ENCODE peak calls at places on chromosomes 11 and 22, in nine cellular contexts. C, W, I, U, S, T, K, Y and Q are unnamed samples.

GRCh38 chr22:49016909-49017768 is 810.5 kb downstream of the BRD1 start:
- DNase-seq in K (no peak), U (no peak), Y (no peak), T (no peak), C (no peak), I (peak; percentile 0), S (no peak), W (no peak), Q (no peak)

GRCh38 chr22:18024956-18025720 is 777 bp upstream of the MICAL3 start:
- DNase-seq in U (no peak), Y (no peak), C (no peak), K (no peak), T (no peak), W (no peak), I (no peak), S (no peak), Q (no peak)

GRCh38 chr22:38942702-38943101 is 14.7 kb upstream of the APOBEC3A start:
- DNase-seq in U (no peak), W (no peak), T (no peak), I (no peak), S (no peak), K (no peak), Y (no peak), C (no peak), Q (no peak)

GRCh38 chr11:4881860-4882500 is at the start of gene OR51T1:
- DNase-seq in I (no peak), Y (no peak), K (no peak), W (peak; percentile 20), C (no peak), T (no peak), U (no peak), S (no peak), Q (no peak)

GRCh38 chr22:25472382-25472781 is 92.1 kb upstream of the GRK3 start:
- DNase-seq in C (no peak), Y (no peak), S (no peak), I (no peak), T (no peak), K (no peak), U (no peak), W (no peak), Q (no peak)

GRCh38 chr11:109026891-109027489 is 362.1 kb downstream of the DDX10 start:
- DNase-seq in Y (no peak), T (no peak), W (peak; percentile 34), I (no peak), S (no peak), C (no peak), U (no peak), K (no peak), Q (no peak)

GRCh38 chr11:77619576-77620198 is 17.9 kb downstream of the CLNS1A start:
- DNase-seq in S (no peak), C (no peak), I (peak; percentile 92), K (no peak), T (peak; percentile 59), Y (peak; percentile 57), U (peak; percentile 11), W (peak; percentile 19), Q (peak; percentile 50)

GRCh38 chr11:48081151-48082010 is 101.0 kb downstream of the PTPRJ start:
- DNase-seq in W (peak; percentile 88), Y (peak; percentile 85), I (no peak), S (no peak), T (peak; percentile 81), C (peak; percentile 53), U (no peak), K (peak; percentile 51), Q (no peak)

GRCh38 chr22:22745225-22746060 is 101.0 kb downstream of the GGTLC2 start:
- DNase-seq in U (no peak), I (peak; percentile 70), K (no peak), Y (no peak), S (peak; percentile 23), W (no peak), C (peak; percentile 58), T (peak; percentile 45), Q (peak; percentile 54)

GRCh38 chr11:81036168-81036870 is 1595.5 kb upstream of the TENM4 start:
- DNase-seq in T (no peak), S (no peak), W (no peak), Y (no peak), U (no peak), C (no peak), I (no peak), K (no peak), Q (no peak)

GRCh38 chr11:61838501-61838900 is 10.4 kb downstream of the FADS2 start:
- DNase-seq in W (no peak), K (no peak), Y (no peak), C (no peak), T (no peak), S (no peak), U (no peak), I (no peak), Q (no peak)

GRCh38 chr22:47606426-47606825 is 844.0 kb downstream of the TBC1D22A start:
- DNase-seq in I (no peak), S (no peak), K (no peak), C (no peak), W (no peak), U (no peak), Y (no peak), T (no peak), Q (no peak)
- H3K27me3 ChIP-seq in I (no peaks in the 10 kb centered on the region), S (no peaks in the 10 kb centered on the region), K (peaks cover 4% of the 10 kb centered on the region), C (no peaks in the 10 kb centered on the region), W (no peaks in the 10 kb centered on the region), U (no peaks in the 10 kb centered on the region), Y (no peaks in the 10 kb centered on the region), T (no peaks in the 10 kb centered on the region), Q (no peaks in the 10 kb centered on the region)

DNA sequence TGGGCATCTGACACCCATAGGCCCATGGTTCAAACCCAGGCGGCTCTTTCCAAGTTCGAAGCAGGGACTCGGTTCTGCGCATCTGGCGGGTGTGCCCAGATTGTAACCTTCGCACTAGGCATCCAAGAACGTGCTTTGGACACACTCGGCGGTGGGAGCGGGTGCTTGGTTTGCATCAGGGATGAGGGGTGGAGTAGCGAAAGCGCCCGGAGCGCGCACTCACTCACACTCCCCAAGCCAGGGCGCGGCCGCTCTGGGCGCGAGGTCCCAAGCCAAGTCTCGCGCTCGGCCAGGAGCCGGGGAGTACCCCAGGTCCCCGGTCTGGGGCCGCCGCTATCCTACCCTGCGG is 243 bp upstream of the SYT9 start:
- DNase-seq in C (no peak), Y (peak; percentile 2), T (no peak), W (no peak), U (no peak), K (no peak), I (no peak), S (no peak), Q (no peak)
- H3K27me3 ChIP-seq in C (no peaks in the 10 kb centered on the region), Y (peaks cover 46% of the 10 kb centered on the region), T (peaks cover 52% of the 10 kb centered on the region), W (peaks cover 18% of the 10 kb centered on the region), U (peaks cover 12% of the 10 kb centered on the region), K (no peaks in the 10 kb centered on the region), I (peaks cover 57% of the 10 kb centered on the region), S (peaks cover 15% of the 10 kb centered on the region), Q (peaks cover 4% of the 10 kb centered on the region)

GRCh38 chr11:66708701-66709100 is 20.3 kb downstream of the SPTBN2 start:
- DNase-seq in Y (no peak), T (no peak), K (no peak), I (no peak), S (no peak), W (no peak), C (no peak), U (no peak), Q (no peak)
- H3K27me3 ChIP-seq in Y (no peaks in the 10 kb centered on the region), T (no peaks in the 10 kb centered on the region), K (no peaks in the 10 kb centered on the region), I (no peaks in the 10 kb centered on the region), S (no peaks in the 10 kb centered on the region), W (no peaks in the 10 kb centered on the region), C (no peaks in the 10 kb centered on the region), U (no peaks in the 10 kb centered on the region), Q (no peaks in the 10 kb centered on the region)

GRCh38 chr11:120172921-120173705 is 35.2 kb upstream of the TRIM29 start:
- DNase-seq in S (no peak), T (no peak), C (no peak), K (no peak), W (no peak), I (no peak), U (no peak), Y (no peak), Q (no peak)
- H3K27me3 ChIP-seq in S (peaks cover 3% of the 10 kb centered on the region), T (peaks cover 85% of the 10 kb centered on the region), C (no peaks in the 10 kb centered on the region), K (no peaks in the 10 kb centered on the region), W (peaks cover 18% of the 10 kb centered on the region), I (peaks cover 62% of the 10 kb centered on the region), U (peaks cover 32% of the 10 kb centered on the region), Y (peaks cover 39% of the 10 kb centered on the region), Q (peaks cover 25% of the 10 kb centered on the region)

DNA sequence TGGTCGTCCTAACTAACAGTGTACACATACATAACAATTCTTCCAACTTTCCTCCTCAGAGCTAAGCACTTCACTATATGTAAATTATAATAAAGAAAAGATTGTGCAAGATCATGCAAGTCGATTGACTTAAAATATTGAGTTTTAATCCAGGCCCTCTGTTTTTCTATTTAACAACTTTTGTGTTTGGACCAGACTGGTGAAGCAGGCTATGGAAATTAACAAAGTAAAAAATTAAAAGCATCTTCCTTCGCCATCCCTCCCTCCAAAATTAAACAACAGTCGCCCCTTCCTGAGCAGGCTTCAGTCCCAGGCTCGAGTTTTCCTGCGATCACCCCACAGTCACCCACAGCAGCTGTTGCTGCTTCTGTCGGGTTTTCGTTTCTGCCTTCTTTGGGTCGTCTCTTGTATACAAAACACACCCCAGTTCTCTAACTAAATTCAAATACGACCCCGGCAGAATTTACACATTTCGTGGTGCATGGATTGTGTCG is 4.7 kb downstream of the ALX4 start:
- DNase-seq in W (no peak), C (no peak), T (no peak), U (no peak), S (no peak), Y (peak; percentile 24), K (no peak), I (no peak), Q (no peak)
- H3K27me3 ChIP-seq in W (peaks cover 78% of the 10 kb centered on the region), C (peaks cover 71% of the 10 kb centered on the region), T (peaks cover 100% of the 10 kb centered on the region), U (peaks cover 84% of the 10 kb centered on the region), S (peaks cover 70% of the 10 kb centered on the region), Y (peaks cover 84% of the 10 kb centered on the region), K (peaks cover 26% of the 10 kb centered on the region), I (peaks cover 100% of the 10 kb centered on the region), Q (peaks cover 46% of the 10 kb centered on the region)

DNA sequence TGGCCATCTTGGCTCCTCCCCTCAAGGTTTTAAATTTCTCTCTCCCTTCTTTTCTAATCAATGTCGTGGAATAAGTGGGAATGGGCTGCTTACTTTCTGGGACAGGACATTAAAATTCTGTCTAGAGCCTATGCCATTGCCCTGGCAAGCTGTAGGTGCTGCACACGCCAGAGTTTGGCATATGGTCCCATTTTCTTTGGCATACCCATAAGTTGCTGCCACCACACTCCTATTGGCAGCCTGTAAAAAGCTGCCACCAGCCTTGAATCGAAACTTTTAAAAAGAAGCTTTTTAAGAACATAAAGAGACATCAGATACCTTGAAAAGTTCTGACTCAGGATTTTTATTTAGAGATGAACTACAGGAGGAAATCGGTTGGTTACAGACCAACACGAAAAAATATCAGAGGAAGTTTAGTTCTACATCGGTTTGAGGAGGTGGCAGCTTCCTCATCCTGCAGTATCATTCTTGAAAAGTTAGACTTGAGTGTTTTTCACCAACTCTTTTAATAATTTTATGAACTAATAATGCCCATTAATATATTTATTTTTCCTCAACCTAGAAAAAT is 517.8 kb upstream of the ANO5 start:
- DNase-seq in T (no peak), Y (no peak), C (no peak), W (no peak), S (no peak), U (no peak), I (no peak), K (no peak), Q (no peak)
- H3K27me3 ChIP-seq in T (no peaks in the 10 kb centered on the region), Y (no peaks in the 10 kb centered on the region), C (no peaks in the 10 kb centered on the region), W (no peaks in the 10 kb centered on the region), S (no peaks in the 10 kb centered on the region), U (no peaks in the 10 kb centered on the region), I (no peaks in the 10 kb centered on the region), K (no peaks in the 10 kb centered on the region), Q (no peaks in the 10 kb centered on the region)

DNA sequence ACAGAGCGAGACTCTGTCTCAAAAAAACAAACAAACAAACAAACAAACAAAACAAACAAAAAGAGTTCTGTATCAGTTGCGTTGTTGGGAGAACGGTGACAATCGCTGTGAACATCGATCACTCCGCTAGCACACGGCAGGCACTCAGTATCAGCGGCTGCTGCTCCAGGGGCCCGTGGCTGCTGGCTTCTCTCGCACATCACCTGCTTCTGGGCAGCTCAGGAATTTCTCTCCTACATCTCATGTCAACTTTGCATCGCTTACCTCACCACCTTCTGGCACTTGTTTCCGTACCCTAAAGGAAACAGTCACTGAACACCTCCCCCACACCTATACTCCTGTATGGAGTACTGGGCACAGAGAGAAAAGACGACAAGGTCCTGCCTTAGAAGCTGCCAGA is 70.3 kb upstream of the WNT7B start:
- DNase-seq in I (no peak), T (no peak), Y (no peak), W (no peak), K (peak; percentile 13), U (no peak), C (no peak), S (no peak), Q (no peak)
- H3K27me3 ChIP-seq in I (peaks cover 32% of the 10 kb centered on the region), T (peaks cover 70% of the 10 kb centered on the region), Y (no peaks in the 10 kb centered on the region), W (no peaks in the 10 kb centered on the region), K (no peaks in the 10 kb centered on the region), U (peaks cover 3% of the 10 kb centered on the region), C (no peaks in the 10 kb centered on the region), S (no peaks in the 10 kb centered on the region), Q (no peaks in the 10 kb centered on the region)